ENCODE peak calls at places on chromosomes 11 and 22, in ten cellular contexts. One of them, this sample, is unnamed.

GRCh38 chr11:78420255-78420764 is 2.7 kb upstream of the GAB2 start:
- DNase-seq in GM12891: no peak
- DNase-seq in spleen: peak; percentile 82
- DNase-seq in IMR-90: peak; percentile 88
- DNase-seq in body of pancreas: peak; percentile 58
- DNase-seq in K562: no peak
- DNase-seq in Peyer's patch: peak; percentile 79
- DNase-seq in prostate gland: peak; percentile 10
- DNase-seq in tibial nerve: peak; percentile 77
- DNase-seq in A549: peak; percentile 85
- DNase-seq in this sample: peak; percentile 83

GRCh38 chr11:102332611-102332994 is 14.4 kb upstream of the BIRC2 start:
- DNase-seq in GM12891: no peak
- DNase-seq in spleen: no peak
- DNase-seq in IMR-90: no peak
- DNase-seq in body of pancreas: no peak
- DNase-seq in K562: no peak
- DNase-seq in Peyer's patch: no peak
- DNase-seq in prostate gland: no peak
- DNase-seq in tibial nerve: no peak
- DNase-seq in A549: no peak
- DNase-seq in this sample: no peak

GRCh38 chr11:113994077-113994954 is 19.4 kb downstream of the HTR3A start:
- DNase-seq in GM12891: peak; percentile 43
- DNase-seq in spleen: peak; percentile 73
- DNase-seq in IMR-90: no peak
- DNase-seq in body of pancreas: no peak
- DNase-seq in K562: peak; percentile 49
- DNase-seq in Peyer's patch: peak; percentile 38
- DNase-seq in prostate gland: no peak
- DNase-seq in tibial nerve: no peak
- DNase-seq in A549: no peak
- DNase-seq in this sample: no peak

GRCh38 chr11:105699203-105699602 is 89.3 kb downstream of the GRIA4 start:
- DNase-seq in GM12891: no peak
- DNase-seq in spleen: no peak
- DNase-seq in IMR-90: no peak
- DNase-seq in body of pancreas: no peak
- DNase-seq in K562: no peak
- DNase-seq in Peyer's patch: no peak
- DNase-seq in prostate gland: no peak
- DNase-seq in tibial nerve: no peak
- DNase-seq in A549: no peak
- DNase-seq in this sample: no peak

GRCh38 chr22:19478466-19479357 is at the start of gene UFD1:
- DNase-seq in GM12891: peak; percentile 79
- DNase-seq in spleen: peak; percentile 95
- DNase-seq in IMR-90: peak; percentile 81
- DNase-seq in body of pancreas: peak; percentile 86
- DNase-seq in K562: peak; percentile 99
- DNase-seq in Peyer's patch: peak; percentile 64
- DNase-seq in prostate gland: peak; percentile 71
- DNase-seq in tibial nerve: peak; percentile 40
- DNase-seq in A549: peak; percentile 78
- DNase-seq in this sample: peak; percentile 58

GRCh38 chr11:46121724-46122477 is 647 bp upstream of the PHF21A start:
- DNase-seq in GM12891: no peak
- DNase-seq in spleen: peak; percentile 93
- DNase-seq in IMR-90: peak; percentile 95
- DNase-seq in body of pancreas: peak; percentile 83
- DNase-seq in K562: peak; percentile 63
- DNase-seq in Peyer's patch: peak; percentile 77
- DNase-seq in prostate gland: peak; percentile 79
- DNase-seq in tibial nerve: peak; percentile 55
- DNase-seq in A549: peak; percentile 96
- DNase-seq in this sample: peak; percentile 62

GRCh38 chr11:63673579-63673978 is 2.4 kb upstream of the ATL3 start:
- DNase-seq in GM12891: no peak
- DNase-seq in spleen: no peak
- DNase-seq in IMR-90: peak; percentile 31
- DNase-seq in body of pancreas: no peak
- DNase-seq in K562: no peak
- DNase-seq in Peyer's patch: no peak
- DNase-seq in prostate gland: no peak
- DNase-seq in tibial nerve: no peak
- DNase-seq in A549: no peak
- DNase-seq in this sample: no peak

GRCh38 chr22:33776491-33776890 is 143.8 kb downstream of the LARGE1 start:
- DNase-seq in GM12891: no peak
- DNase-seq in spleen: no peak
- DNase-seq in IMR-90: no peak
- DNase-seq in body of pancreas: no peak
- DNase-seq in K562: no peak
- DNase-seq in Peyer's patch: no peak
- DNase-seq in prostate gland: peak; percentile 7
- DNase-seq in tibial nerve: no peak
- DNase-seq in A549: no peak
- DNase-seq in this sample: no peak

GRCh38 chr22:50308597-50308935 is 1.1 kb upstream of the PLXNB2 start:
- DNase-seq in GM12891: no peak
- DNase-seq in spleen: peak; percentile 94
- DNase-seq in IMR-90: peak; percentile 40
- DNase-seq in body of pancreas: peak; percentile 67
- DNase-seq in K562: peak; percentile 54
- DNase-seq in Peyer's patch: peak; percentile 59
- DNase-seq in prostate gland: no peak
- DNase-seq in tibial nerve: peak; percentile 62
- DNase-seq in A549: peak; percentile 50
- DNase-seq in this sample: no peak
- TF ChIP-seq POLR2A in GM12891: no peak
- TF ChIP-seq POLR2A in spleen: no peak
- TF ChIP-seq POLR2A in IMR-90: no peak
- TF ChIP-seq POLR2A in body of pancreas: peak; percentile 49
- TF ChIP-seq POLR2A in K562: peak; percentile 48
- TF ChIP-seq POLR2A in Peyer's patch: peak; percentile 12
- TF ChIP-seq POLR2A in prostate gland: no peak
- TF ChIP-seq POLR2A in tibial nerve: peak; percentile 16
- TF ChIP-seq POLR2A in A549: no peak
- TF ChIP-seq POLR2A in this sample: peak; percentile 36

DNA sequence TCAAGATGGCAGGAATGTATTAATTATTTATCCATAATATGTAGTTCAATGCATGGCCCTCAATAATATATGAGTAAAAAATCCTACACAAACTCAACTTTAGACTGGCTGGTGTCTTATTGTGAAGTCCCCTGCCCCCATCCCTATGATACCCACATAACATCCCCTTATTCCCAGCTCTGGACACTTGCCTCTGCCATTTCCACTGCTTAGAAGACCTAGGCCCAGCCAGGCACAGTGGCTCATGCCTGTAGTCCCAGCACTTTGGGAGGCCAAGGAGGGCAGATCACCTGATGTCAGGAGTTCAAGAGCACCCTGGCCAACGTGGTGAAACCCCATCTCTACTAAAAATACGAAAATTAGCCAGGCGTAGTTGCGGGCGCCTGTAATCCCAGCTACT is 84.4 kb downstream of the BDNF start:
- DNase-seq in GM12891: no peak
- DNase-seq in spleen: no peak
- DNase-seq in IMR-90: no peak
- DNase-seq in body of pancreas: no peak
- DNase-seq in K562: no peak
- DNase-seq in Peyer's patch: no peak
- DNase-seq in prostate gland: no peak
- DNase-seq in tibial nerve: no peak
- DNase-seq in A549: no peak
- DNase-seq in this sample: no peak
- TF ChIP-seq POLR2A in GM12891: no peak
- TF ChIP-seq POLR2A in spleen: no peak
- TF ChIP-seq POLR2A in IMR-90: no peak
- TF ChIP-seq POLR2A in body of pancreas: no peak
- TF ChIP-seq POLR2A in K562: no peak
- TF ChIP-seq POLR2A in Peyer's patch: no peak
- TF ChIP-seq POLR2A in prostate gland: no peak
- TF ChIP-seq POLR2A in tibial nerve: no peak
- TF ChIP-seq POLR2A in A549: no peak
- TF ChIP-seq POLR2A in this sample: no peak

DNA sequence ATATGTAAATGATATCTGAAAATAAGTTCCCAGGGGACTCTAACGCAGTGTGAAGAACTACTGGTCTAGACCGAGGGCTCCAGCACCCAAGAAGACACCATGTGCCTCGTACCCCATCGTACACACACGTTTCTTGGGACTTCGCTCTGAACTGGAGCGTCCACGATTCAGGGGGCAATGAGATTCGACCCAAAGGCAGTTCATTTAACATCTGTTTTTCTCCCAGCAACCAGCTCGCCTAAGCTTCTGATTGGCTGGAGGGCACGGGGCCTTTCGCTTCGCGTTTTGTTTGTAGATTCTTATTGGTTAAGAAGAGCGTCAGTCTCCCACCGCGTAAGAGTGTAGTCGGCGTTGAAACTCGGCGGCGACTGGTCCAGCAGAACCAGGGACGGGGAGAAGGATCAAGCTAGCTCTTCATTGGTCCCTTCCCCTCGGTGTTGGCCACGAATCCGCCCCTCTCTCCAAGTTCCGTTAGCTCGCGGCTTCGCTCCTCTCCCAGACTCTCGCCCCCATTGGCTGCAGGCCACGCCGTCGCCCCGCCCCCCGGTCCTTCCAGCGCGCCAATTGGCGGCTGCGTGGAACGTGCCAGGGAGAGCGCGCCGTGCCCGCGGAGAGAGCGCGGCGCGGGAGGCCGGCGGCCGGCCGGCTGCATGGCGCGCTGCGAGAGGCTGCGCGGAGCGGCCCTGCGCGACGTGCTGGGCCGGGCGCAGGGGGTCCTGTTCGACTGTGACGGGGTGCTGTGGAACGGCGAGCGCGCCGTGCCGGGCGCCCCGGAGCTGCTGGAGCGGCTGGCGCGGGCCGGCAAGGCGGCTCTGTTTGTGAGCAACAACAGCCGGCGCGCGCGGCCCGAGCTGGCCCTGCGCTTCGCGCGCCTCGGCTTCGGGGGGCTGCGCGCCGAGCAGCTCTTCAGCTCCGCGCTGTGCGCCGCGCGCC is at the start of gene PDXP:
- DNase-seq in GM12891: peak; percentile 98
- DNase-seq in spleen: peak; percentile 99
- DNase-seq in IMR-90: peak; percentile 100
- DNase-seq in body of pancreas: peak; percentile 99
- DNase-seq in K562: peak; percentile 89
- DNase-seq in Peyer's patch: peak; percentile 97
- DNase-seq in prostate gland: peak; percentile 99
- DNase-seq in tibial nerve: peak; percentile 97
- DNase-seq in A549: peak; percentile 99
- DNase-seq in this sample: peak; percentile 97
- TF ChIP-seq POLR2A in GM12891: no peak
- TF ChIP-seq POLR2A in spleen: no peak
- TF ChIP-seq POLR2A in IMR-90: peak; percentile 48
- TF ChIP-seq POLR2A in body of pancreas: peak; percentile 30
- TF ChIP-seq POLR2A in K562: peak; percentile 70
- TF ChIP-seq POLR2A in Peyer's patch: peak; percentile 70
- TF ChIP-seq POLR2A in prostate gland: peak; percentile 43
- TF ChIP-seq POLR2A in tibial nerve: peak; percentile 84
- TF ChIP-seq POLR2A in A549: peak; percentile 64
- TF ChIP-seq POLR2A in this sample: peak; percentile 70

GRCh38 chr22:36328635-36329216 is 59.0 kb downstream of the MYH9 start:
- DNase-seq in GM12891: no peak
- DNase-seq in spleen: peak; percentile 85
- DNase-seq in IMR-90: peak; percentile 96
- DNase-seq in body of pancreas: peak; percentile 84
- DNase-seq in K562: peak; percentile 34
- DNase-seq in Peyer's patch: peak; percentile 74
- DNase-seq in prostate gland: peak; percentile 61
- DNase-seq in tibial nerve: no peak
- DNase-seq in A549: peak; percentile 68
- DNase-seq in this sample: no peak

GRCh38 chr22:36324414-36324813 is 63.4 kb downstream of the MYH9 start:
- DNase-seq in GM12891: no peak
- DNase-seq in spleen: no peak
- DNase-seq in IMR-90: no peak
- DNase-seq in body of pancreas: no peak
- DNase-seq in K562: no peak
- DNase-seq in Peyer's patch: no peak
- DNase-seq in prostate gland: no peak
- DNase-seq in tibial nerve: no peak
- DNase-seq in A549: no peak
- DNase-seq in this sample: no peak

GRCh38 chr22:36325163-36326031 is 62.4 kb downstream of the MYH9 start:
- DNase-seq in GM12891: no peak
- DNase-seq in spleen: no peak
- DNase-seq in IMR-90: peak; percentile 86
- DNase-seq in body of pancreas: peak; percentile 57
- DNase-seq in K562: no peak
- DNase-seq in Peyer's patch: no peak
- DNase-seq in prostate gland: peak; percentile 95
- DNase-seq in tibial nerve: no peak
- DNase-seq in A549: no peak
- DNase-seq in this sample: no peak

GRCh38 chr22:36327922-36328551 is 59.7 kb downstream of the MYH9 start:
- DNase-seq in GM12891: no peak
- DNase-seq in spleen: no peak
- DNase-seq in IMR-90: peak; percentile 78
- DNase-seq in body of pancreas: peak; percentile 88
- DNase-seq in K562: no peak
- DNase-seq in Peyer's patch: no peak
- DNase-seq in prostate gland: peak; percentile 72
- DNase-seq in tibial nerve: no peak
- DNase-seq in A549: no peak
- DNase-seq in this sample: no peak

DNA sequence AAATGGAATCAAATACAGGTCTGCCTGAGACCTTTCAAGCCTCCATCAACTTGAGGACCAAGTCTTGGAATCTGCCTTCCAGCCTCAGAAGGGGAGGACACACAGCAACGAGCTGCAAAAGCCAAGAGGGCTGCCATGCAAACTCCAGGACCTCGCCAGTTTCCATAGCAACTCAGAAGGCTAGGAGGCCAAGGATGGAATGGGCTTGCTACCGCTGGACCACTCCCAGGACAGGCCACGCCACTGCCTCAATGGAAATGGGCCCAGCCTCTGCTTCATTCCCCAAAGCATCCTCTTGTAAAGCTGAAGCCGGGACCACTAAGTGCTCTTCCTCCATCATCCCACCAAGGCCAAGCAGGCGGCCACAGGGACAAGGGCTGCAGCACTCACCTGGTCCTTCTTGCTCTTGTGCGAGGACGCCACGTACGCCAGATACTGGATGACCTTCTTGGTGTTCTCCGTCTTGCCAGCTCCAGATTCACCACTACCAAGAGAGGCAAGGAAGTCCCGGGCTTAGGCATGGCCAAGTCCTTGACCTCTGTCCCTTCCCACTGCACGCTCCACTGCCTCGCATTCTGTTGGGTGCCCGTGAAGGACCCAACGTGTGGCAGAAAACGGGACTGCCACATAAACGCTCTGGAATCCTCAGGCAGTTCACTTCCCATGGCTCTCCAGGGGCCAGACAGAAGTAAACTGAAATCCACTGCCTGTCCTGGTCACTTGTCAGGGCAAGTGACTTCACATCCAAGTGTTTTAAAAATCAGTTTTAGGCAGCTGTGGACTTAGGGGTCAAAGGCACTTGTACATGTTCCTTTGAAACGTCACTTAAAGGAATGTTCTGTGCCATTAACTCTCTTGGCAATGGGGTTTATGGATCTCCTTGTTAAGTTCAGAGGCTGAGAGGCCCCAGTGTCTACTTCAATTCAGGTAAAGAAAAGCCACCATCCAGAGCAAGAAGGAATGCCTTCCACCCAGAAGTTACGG is 61.3 kb downstream of the MYH9 start:
- DNase-seq in GM12891: no peak
- DNase-seq in spleen: no peak
- DNase-seq in IMR-90: no peak
- DNase-seq in body of pancreas: no peak
- DNase-seq in K562: no peak
- DNase-seq in Peyer's patch: no peak
- DNase-seq in prostate gland: no peak
- DNase-seq in tibial nerve: no peak
- DNase-seq in A549: no peak
- DNase-seq in this sample: no peak
- TF ChIP-seq POLR2A in GM12891: no peak
- TF ChIP-seq POLR2A in spleen: no peak
- TF ChIP-seq POLR2A in IMR-90: no peak
- TF ChIP-seq POLR2A in body of pancreas: no peak
- TF ChIP-seq POLR2A in K562: no peak
- TF ChIP-seq POLR2A in Peyer's patch: no peak
- TF ChIP-seq POLR2A in prostate gland: no peak
- TF ChIP-seq POLR2A in tibial nerve: no peak
- TF ChIP-seq POLR2A in A549: no peak
- TF ChIP-seq POLR2A in this sample: no peak

This sample was measured in H54.